ENCODE peak calls at places on chromosome 20, in five cellular contexts. One of them, this sample, is unnamed.

GRCh38 chr20:20655883-20656282 is 56.6 kb downstream of the RALGAPA2 start:
- DNase-seq in tibial nerve: no peak
- DNase-seq in PC-9: no peak
- DNase-seq in fibroblast of lung: no peak
- DNase-seq in heart right ventricle: no peak
- DNase-seq in this sample: no peak

GRCh38 chr20:53045941-53046340 is 73.8 kb downstream of the TSHZ2 start:
- DNase-seq in tibial nerve: no peak
- DNase-seq in PC-9: no peak
- DNase-seq in fibroblast of lung: no peak
- DNase-seq in heart right ventricle: no peak
- DNase-seq in this sample: no peak

GRCh38 chr20:55174172-55174571 is 698.8 kb downstream of the DOK5 start:
- DNase-seq in tibial nerve: no peak
- DNase-seq in PC-9: no peak
- DNase-seq in fibroblast of lung: no peak
- DNase-seq in heart right ventricle: no peak
- DNase-seq in this sample: no peak

GRCh38 chr20:13022401-13023170 is 13.8 kb downstream of the SPTLC3 start:
- DNase-seq in tibial nerve: no peak
- DNase-seq in PC-9: no peak
- DNase-seq in fibroblast of lung: peak
- DNase-seq in heart right ventricle: no peak
- DNase-seq in this sample: no peak

GRCh38 chr20:54219751-54220426 is 12.0 kb downstream of the PFDN4 start:
- DNase-seq in tibial nerve: no peak
- DNase-seq in PC-9: peak
- DNase-seq in fibroblast of lung: peak
- DNase-seq in heart right ventricle: no peak
- DNase-seq in this sample: no peak

GRCh38 chr20:34791289-34792020 is 34.0 kb downstream of the NCOA6 start:
- DNase-seq in tibial nerve: no peak
- DNase-seq in PC-9: peak
- DNase-seq in fibroblast of lung: peak
- DNase-seq in heart right ventricle: no peak
- DNase-seq in this sample: no peak

GRCh38 chr20:61801857-61802442 is 263.7 kb downstream of the TAF4 start:
- DNase-seq in tibial nerve: no peak
- DNase-seq in PC-9: no peak
- DNase-seq in fibroblast of lung: no peak
- DNase-seq in heart right ventricle: no peak
- DNase-seq in this sample: no peak

GRCh38 chr20:13858496-13859270 is 73.9 kb downstream of the NDUFAF5 start:
- DNase-seq in tibial nerve: no peak
- DNase-seq in PC-9: no peak
- DNase-seq in fibroblast of lung: no peak
- DNase-seq in heart right ventricle: no peak
- DNase-seq in this sample: no peak

GRCh38 chr20:59144179-59144830 is 19.3 kb upstream of the ZNF831 start:
- DNase-seq in tibial nerve: no peak
- DNase-seq in PC-9: no peak
- DNase-seq in fibroblast of lung: no peak
- DNase-seq in heart right ventricle: no peak
- DNase-seq in this sample: no peak

GRCh38 chr20:32201296-32201976 is 6.1 kb downstream of the PLAGL2 start:
- DNase-seq in tibial nerve: no peak
- DNase-seq in PC-9: peak
- DNase-seq in fibroblast of lung: no peak
- DNase-seq in heart right ventricle: no peak
- DNase-seq in this sample: no peak

GRCh38 chr20:5077761-5078387 is 41.9 kb downstream of the PCNA start:
- DNase-seq in tibial nerve: no peak
- DNase-seq in PC-9: no peak
- DNase-seq in fibroblast of lung: no peak
- DNase-seq in heart right ventricle: no peak
- DNase-seq in this sample: no peak

GRCh38 chr20:36273414-36274247 is 32.5 kb upstream of the DLGAP4 start:
- DNase-seq in tibial nerve: no peak
- DNase-seq in PC-9: no peak
- DNase-seq in fibroblast of lung: peak
- DNase-seq in heart right ventricle: no peak
- DNase-seq in this sample: no peak

GRCh38 chr20:21352703-21353102 is 44.6 kb downstream of the NKX2-4 start:
- DNase-seq in tibial nerve: no peak
- DNase-seq in PC-9: no peak
- DNase-seq in fibroblast of lung: peak
- DNase-seq in heart right ventricle: no peak
- DNase-seq in this sample: no peak

GRCh38 chr20:35598899-35599775 is 16.5 kb upstream of the SPAG4 start:
- DNase-seq in tibial nerve: no peak
- DNase-seq in PC-9: no peak
- DNase-seq in fibroblast of lung: no peak
- DNase-seq in heart right ventricle: no peak
- DNase-seq in this sample: no peak

GRCh38 chr20:17491488-17491887 is 39.7 kb downstream of the BFSP1 start:
- DNase-seq in tibial nerve: no peak
- DNase-seq in PC-9: no peak
- DNase-seq in fibroblast of lung: no peak
- DNase-seq in heart right ventricle: no peak
- DNase-seq in this sample: no peak

GRCh38 chr20:24654425-24654824 is 185.0 kb downstream of the SYNDIG1 start:
- DNase-seq in tibial nerve: no peak
- DNase-seq in PC-9: no peak
- DNase-seq in fibroblast of lung: no peak
- DNase-seq in heart right ventricle: no peak
- DNase-seq in this sample: no peak

GRCh38 chr20:60038400-60038799 is 80.2 kb downstream of the CDH26 start:
- DNase-seq in tibial nerve: no peak
- DNase-seq in PC-9: no peak
- DNase-seq in fibroblast of lung: no peak
- DNase-seq in heart right ventricle: no peak
- DNase-seq in this sample: no peak

GRCh38 chr20:7772376-7772775 is 167.9 kb downstream of the HAO1 start:
- DNase-seq in tibial nerve: no peak
- DNase-seq in PC-9: no peak
- DNase-seq in fibroblast of lung: peak
- DNase-seq in heart right ventricle: no peak
- DNase-seq in this sample: no peak

GRCh38 chr20:8557711-8558110 is 425.6 kb downstream of the PLCB1 start:
- DNase-seq in tibial nerve: no peak
- DNase-seq in PC-9: no peak
- DNase-seq in fibroblast of lung: peak
- DNase-seq in heart right ventricle: no peak
- DNase-seq in this sample: no peak

GRCh38 chr20:64064145-64064698 is 1.2 kb downstream of the TCEA2 start:
- DNase-seq in tibial nerve: no peak
- DNase-seq in PC-9: peak
- DNase-seq in fibroblast of lung: peak
- DNase-seq in heart right ventricle: no peak
- DNase-seq in this sample: no peak

GRCh38 chr20:24682496-24683090 is 213.2 kb downstream of the SYNDIG1 start:
- DNase-seq in tibial nerve: no peak
- DNase-seq in PC-9: no peak
- DNase-seq in fibroblast of lung: no peak
- DNase-seq in heart right ventricle: no peak
- DNase-seq in this sample: no peak

GRCh38 chr20:35320396-35321126 is 28.3 kb upstream of the FAM83C start:
- DNase-seq in tibial nerve: no peak
- DNase-seq in PC-9: peak
- DNase-seq in fibroblast of lung: peak
- DNase-seq in heart right ventricle: no peak
- DNase-seq in this sample: no peak

GRCh38 chr20:38272398-38272797 is 11.9 kb upstream of the KIAA1755 start:
- DNase-seq in tibial nerve: no peak
- DNase-seq in PC-9: no peak
- DNase-seq in fibroblast of lung: peak
- DNase-seq in heart right ventricle: no peak
- DNase-seq in this sample: no peak

GRCh38 chr20:35447082-35447789 is 8.2 kb upstream of the CEP250 start:
- DNase-seq in tibial nerve: peak
- DNase-seq in PC-9: peak
- DNase-seq in fibroblast of lung: peak
- DNase-seq in heart right ventricle: peak
- DNase-seq in this sample: no peak

GRCh38 chr20:6630494-6630893 is 137.0 kb upstream of the BMP2 start:
- DNase-seq in tibial nerve: no peak
- DNase-seq in PC-9: no peak
- DNase-seq in fibroblast of lung: no peak
- DNase-seq in heart right ventricle: no peak
- DNase-seq in this sample: no peak

GRCh38 chr20:37518606-37519507 is 2.2 kb upstream of the NNAT start:
- DNase-seq in tibial nerve: no peak
- DNase-seq in PC-9: no peak
- DNase-seq in fibroblast of lung: no peak
- DNase-seq in heart right ventricle: peak
- DNase-seq in this sample: peak

GRCh38 chr20:60206259-60206658 is 248.0 kb downstream of the CDH26 start:
- DNase-seq in tibial nerve: no peak
- DNase-seq in PC-9: no peak
- DNase-seq in fibroblast of lung: peak
- DNase-seq in heart right ventricle: no peak
- DNase-seq in this sample: no peak

GRCh38 chr20:8464368-8464767 is 332.3 kb downstream of the PLCB1 start:
- DNase-seq in tibial nerve: no peak
- DNase-seq in PC-9: no peak
- DNase-seq in fibroblast of lung: no peak
- DNase-seq in heart right ventricle: no peak
- DNase-seq in this sample: no peak

GRCh38 chr20:17530716-17531536 is at the start of gene BFSP1:
- DNase-seq in tibial nerve: no peak
- DNase-seq in PC-9: peak
- DNase-seq in fibroblast of lung: peak
- DNase-seq in heart right ventricle: peak
- DNase-seq in this sample: peak

GRCh38 chr20:9081423-9081966 is 12.6 kb downstream of the PLCB4 start:
- DNase-seq in tibial nerve: no peak
- DNase-seq in PC-9: no peak
- DNase-seq in fibroblast of lung: no peak
- DNase-seq in heart right ventricle: no peak
- DNase-seq in this sample: no peak

GRCh38 chr20:36813784-36814136 is 40.2 kb upstream of the DSN1 start:
- DNase-seq in tibial nerve: no peak
- DNase-seq in PC-9: no peak
- DNase-seq in fibroblast of lung: no peak
- DNase-seq in heart right ventricle: no peak
- DNase-seq in this sample: no peak

GRCh38 chr20:59588236-59588855 is 16.0 kb upstream of the PHACTR3 start:
- DNase-seq in tibial nerve: no peak
- DNase-seq in PC-9: no peak
- DNase-seq in fibroblast of lung: no peak
- DNase-seq in heart right ventricle: no peak
- DNase-seq in this sample: no peak

GRCh38 chr20:1825492-1825891 is 69.7 kb upstream of the SIRPA start:
- DNase-seq in tibial nerve: no peak
- DNase-seq in PC-9: peak
- DNase-seq in fibroblast of lung: peak
- DNase-seq in heart right ventricle: no peak
- DNase-seq in this sample: no peak
- H3K27ac ChIP-seq in tibial nerve: no peak
- H3K27ac ChIP-seq in PC-9: no peak
- H3K27ac ChIP-seq in fibroblast of lung: peak
- H3K27ac ChIP-seq in heart right ventricle: no peak
- H3K27ac ChIP-seq in this sample: peak

DNA sequence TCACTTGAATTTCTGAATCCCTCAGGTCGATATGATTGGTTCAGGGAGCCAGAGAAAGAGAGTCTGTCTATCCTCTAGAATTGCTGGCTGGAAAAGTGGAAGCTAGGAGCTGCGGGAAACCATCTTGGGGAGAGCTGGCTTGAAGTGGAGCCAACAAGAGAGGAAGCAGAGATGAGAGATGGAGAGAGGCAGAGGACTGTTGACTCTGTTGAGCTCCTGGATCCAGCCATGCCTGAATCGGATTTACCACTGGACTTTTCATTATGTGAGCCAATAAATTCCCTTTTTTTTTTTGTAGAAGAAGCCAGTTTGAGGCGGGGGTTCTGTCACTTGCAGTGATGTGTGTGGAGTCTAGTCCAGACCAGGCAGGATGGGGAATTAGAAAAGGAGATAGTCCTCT is 13.9 kb upstream of the SLC9A8 start:
- DNase-seq in tibial nerve: no peak
- DNase-seq in PC-9: no peak
- DNase-seq in fibroblast of lung: no peak
- DNase-seq in heart right ventricle: no peak
- DNase-seq in this sample: no peak
- H3K27ac ChIP-seq in tibial nerve: no peak
- H3K27ac ChIP-seq in PC-9: no peak
- H3K27ac ChIP-seq in fibroblast of lung: no peak
- H3K27ac ChIP-seq in heart right ventricle: no peak
- H3K27ac ChIP-seq in this sample: no peak

DNA sequence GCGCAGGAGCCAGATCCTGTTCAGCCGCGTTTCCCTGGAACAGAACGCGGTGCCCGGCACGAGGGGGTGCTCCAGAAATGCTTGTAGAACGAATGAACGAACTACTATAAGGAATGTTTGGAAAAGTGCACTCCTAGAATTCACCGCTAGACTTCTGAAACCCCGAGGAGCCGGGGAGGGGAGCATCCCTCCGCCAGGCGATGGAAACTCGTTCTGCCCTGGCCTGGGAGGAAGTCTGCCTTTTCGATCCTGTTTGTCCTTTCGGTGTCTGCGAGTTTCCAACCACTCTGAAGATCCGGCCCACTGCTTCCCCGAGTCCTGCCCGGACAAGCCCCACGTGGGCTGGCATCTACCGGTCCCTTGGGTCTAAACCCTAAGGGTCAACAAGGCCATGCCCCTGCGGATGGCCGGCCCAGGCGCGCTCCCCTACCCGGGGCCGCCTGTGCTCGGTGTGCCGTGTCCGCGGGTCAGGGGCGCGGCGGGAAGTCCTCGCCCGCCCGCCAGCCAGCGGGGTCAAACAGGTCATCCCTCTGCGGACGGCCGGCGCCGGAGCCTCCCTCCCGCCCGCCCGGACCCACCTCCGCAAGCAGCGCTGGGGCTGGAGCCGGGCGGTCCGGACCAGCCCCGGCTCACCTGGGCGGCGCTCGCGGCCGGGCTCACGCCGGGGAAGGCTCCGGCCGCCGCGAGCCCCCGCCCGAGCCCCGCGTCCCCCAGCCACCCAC is 521 bp downstream of the SULF2 start:
- DNase-seq in tibial nerve: no peak
- DNase-seq in PC-9: peak
- DNase-seq in fibroblast of lung: peak
- DNase-seq in heart right ventricle: peak
- DNase-seq in this sample: no peak
- H3K27ac ChIP-seq in tibial nerve: peak
- H3K27ac ChIP-seq in PC-9: peak
- H3K27ac ChIP-seq in fibroblast of lung: no peak
- H3K27ac ChIP-seq in heart right ventricle: peak
- H3K27ac ChIP-seq in this sample: no peak

DNA sequence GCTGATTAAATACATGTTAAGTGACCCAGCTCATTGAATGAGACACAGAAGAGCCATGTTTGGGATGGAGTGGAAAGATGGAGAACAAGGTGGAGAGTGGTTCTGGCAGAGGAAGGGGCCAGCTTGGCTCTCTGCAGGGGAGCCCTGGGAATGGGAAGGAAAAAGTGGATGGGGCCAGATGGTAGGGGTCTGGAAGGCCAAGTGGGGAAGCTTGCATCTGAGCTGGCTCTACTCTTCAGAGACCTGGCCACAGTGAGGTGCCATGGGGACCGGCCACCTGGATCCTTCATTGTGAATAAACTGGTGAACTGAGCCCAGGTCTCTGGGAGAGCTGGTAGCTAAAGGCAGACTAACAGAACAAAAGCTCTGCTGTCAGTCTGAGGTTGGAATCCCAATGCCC is 48.9 kb upstream of the SIRPA start:
- DNase-seq in tibial nerve: no peak
- DNase-seq in PC-9: no peak
- DNase-seq in fibroblast of lung: no peak
- DNase-seq in heart right ventricle: no peak
- DNase-seq in this sample: no peak
- H3K27ac ChIP-seq in tibial nerve: no peak
- H3K27ac ChIP-seq in PC-9: no peak
- H3K27ac ChIP-seq in fibroblast of lung: no peak
- H3K27ac ChIP-seq in heart right ventricle: no peak
- H3K27ac ChIP-seq in this sample: no peak

This sample was measured in substantia nigra.